ENCODE peak calls at places on chromosomes 3 and 15, in five cellular contexts. H is MCF 10A, G is HFF-Myc, F is breast epithelium, Z is bronchial epithelial cell. Q is an unnamed sample.

GRCh38 chr3:182644013-182644412 is 149.3 kb upstream of the ATP11B start:
- DNase-seq in G (no peak), Z (no peak), H (no peak), F (no peak), Q (no peak)

GRCh38 chr3:120155108-120155507 is 60.9 kb upstream of the GSK3B start:
- DNase-seq in F (no peak), H (no peak), Z (no peak), G (no peak), Q (no peak)

GRCh38 chr15:73598540-73599195 is 34.5 kb downstream of the NPTN start:
- DNase-seq in G (no peak), Z (no peak), H (no peak), F (no peak), Q (no peak)

GRCh38 chr3:189267981-189268613 is 96.3 kb downstream of the TPRG1 start:
- DNase-seq in H (peak; percentile 96), Z (peak; percentile 99), F (no peak), G (no peak), Q (no peak)

GRCh38 chr3:194995334-194995733 is 275.6 kb downstream of the XXYLT1 start:
- DNase-seq in H (no peak), G (no peak), F (no peak), Z (no peak), Q (no peak)

GRCh38 chr3:111712294-111713180 is 117.4 kb upstream of the ZBED2 start:
- DNase-seq in F (no peak), Z (peak; percentile 86), G (no peak), H (peak; percentile 68), Q (no peak)

GRCh38 chr3:97981886-97982285 is 9.7 kb upstream of the RIOX2 start:
- DNase-seq in H (no peak), G (no peak), F (no peak), Z (no peak), Q (peak; percentile 19)

GRCh38 chr15:40755821-40756220 is 767 bp upstream of the RMDN3 start:
- DNase-seq in H (no peak), G (no peak), Z (no peak), F (no peak), Q (peak; percentile 44)

GRCh38 chr3:94440767-94441493 is 378.1 kb downstream of the NSUN3 start:
- DNase-seq in Z (peak; percentile 88), H (peak; percentile 51), F (no peak), G (peak; percentile 32), Q (no peak)

GRCh38 chr3:41053220-41053619 is 146.1 kb upstream of the CTNNB1 start:
- DNase-seq in G (no peak), Z (peak; percentile 40), H (no peak), F (no peak), Q (no peak)

GRCh38 chr3:193313448-193313958 is 65.0 kb downstream of the ATP13A5 start:
- DNase-seq in G (no peak), F (no peak), Z (no peak), H (no peak), Q (no peak)

GRCh38 chr15:85379403-85380131 is 836 bp upstream of the AKAP13 start:
- DNase-seq in F (no peak), G (no peak), H (peak; percentile 33), Z (peak; percentile 27), Q (peak; percentile 59)

GRCh38 chr3:126552688-126553283 is 5.9 kb downstream of the C3orf22 start:
- DNase-seq in G (no peak), H (no peak), Z (no peak), F (no peak), Q (no peak)

GRCh38 chr15:80512729-80513670 is 108.8 kb downstream of the ARNT2 start:
- DNase-seq in H (peak; percentile 28), F (no peak), G (no peak), Z (peak; percentile 44), Q (no peak)

GRCh38 chr3:85161544-85161943 is 202.8 kb downstream of the CADM2 start:
- DNase-seq in Z (peak; percentile 98), F (no peak), H (peak; percentile 76), G (no peak), Q (no peak)

GRCh38 chr3:134516905-134517304 is 31.0 kb downstream of the CEP63 start:
- DNase-seq in F (no peak), H (no peak), G (no peak), Z (no peak), Q (no peak)

GRCh38 chr3:64184621-64185020 is 40.6 kb downstream of the PRICKLE2 start:
- DNase-seq in G (no peak), H (peak; percentile 91), F (no peak), Z (peak; percentile 82), Q (no peak)

GRCh38 chr3:75075158-75075557 is 460.7 kb upstream of the CNTN3 start:
- DNase-seq in Z (no peak), G (no peak), H (no peak), F (no peak), Q (no peak)

GRCh38 chr3:194661374-194661773 is 10.6 kb downstream of the LSG1 start:
- DNase-seq in G (no peak), F (no peak), H (no peak), Z (no peak), Q (no peak)

GRCh38 chr3:124512881-124513609 is 217.2 kb upstream of the UMPS start:
- DNase-seq in Z (no peak), G (no peak), F (no peak), H (no peak), Q (no peak)

GRCh38 chr3:151445283-151446001 is 15.4 kb downstream of the IGSF10 start:
- DNase-seq in Z (peak; percentile 76), H (peak; percentile 86), G (peak; percentile 70), F (no peak), Q (peak; percentile 23)

GRCh38 chr3:111336511-111336910 is 205.5 kb upstream of the CD96 start:
- DNase-seq in H (no peak), G (no peak), F (no peak), Z (no peak), Q (no peak)

GRCh38 chr15:45091161-45091560 is 22.8 kb downstream of the DUOX2 start:
- DNase-seq in H (peak; percentile 39), F (no peak), Z (peak; percentile 55), G (no peak), Q (no peak)

GRCh38 chr3:69602112-69602511 is 137.2 kb upstream of the MITF start:
- DNase-seq in H (no peak), Z (peak; percentile 4), G (no peak), F (no peak), Q (no peak)

GRCh38 chr3:167653155-167653554 is 587 bp downstream of the WDR49 start:
- DNase-seq in F (no peak), H (no peak), Z (no peak), G (no peak), Q (no peak)

GRCh38 chr3:108822167-108822897 is at the start of gene TRAT1:
- DNase-seq in H (no peak), G (no peak), F (no peak), Z (no peak), Q (peak; percentile 23)
- TF ChIP-seq CTCF in H (no peak), G (no peak), F (no peak), Z (no peak), Q (no peak)

GRCh38 chr3:51538459-51539290 is at the start of gene RAD54L2:
- DNase-seq in H (peak; percentile 82), F (peak; percentile 81), Z (peak; percentile 60), G (peak; percentile 35), Q (peak; percentile 91)
- TF ChIP-seq CTCF in H (peak; percentile 22), F (no peak), Z (peak; percentile 18), G (no peak), Q (peak; percentile 28)

GRCh38 chr3:177119829-177120228 is 77.5 kb downstream of the TBL1XR1 start:
- DNase-seq in Z (no peak), F (no peak), G (no peak), H (no peak), Q (no peak)
- TF ChIP-seq CTCF in Z (no peak), F (no peak), G (no peak), H (no peak), Q (no peak)

GRCh38 chr3:33768578-33768977 is 29.9 kb upstream of the PDCD6IP start:
- DNase-seq in Z (no peak), H (no peak), G (no peak), F (no peak), Q (no peak)
- TF ChIP-seq CTCF in Z (no peak), H (no peak), G (no peak), F (no peak), Q (no peak)

GRCh38 chr15:57665939-57666338 is 40.6 kb upstream of the POLR2M start:
- DNase-seq in H (peak; percentile 38), Z (no peak), F (no peak), G (no peak), Q (no peak)

GRCh38 chr15:57663262-57663661 is 43.3 kb upstream of the POLR2M start:
- DNase-seq in H (no peak), F (no peak), G (no peak), Z (no peak), Q (no peak)

GRCh38 chr15:57668074-57668473 is 38.4 kb upstream of the POLR2M start:
- DNase-seq in Z (no peak), H (no peak), F (no peak), G (no peak), Q (no peak)

GRCh38 chr15:57665187-57665586 is 41.3 kb upstream of the POLR2M start:
- DNase-seq in G (no peak), Z (no peak), F (no peak), H (no peak), Q (no peak)

GRCh38 chr15:57667171-57667924 is 39.2 kb upstream of the POLR2M start:
- DNase-seq in F (no peak), G (peak; percentile 79), H (peak; percentile 73), Z (peak; percentile 50), Q (no peak)
- TF ChIP-seq CTCF in F (no peak), G (peak; percentile 49), H (peak; percentile 50), Z (peak; percentile 46), Q (no peak)

GRCh38 chr3:81643721-81644120 is 117.7 kb downstream of the GBE1 start:
- DNase-seq in H (peak; percentile 38), G (peak; percentile 14), Z (no peak), F (no peak), Q (peak; percentile 11)
- TF ChIP-seq CTCF in H (peak; percentile 17), G (no peak), Z (peak; percentile 3), F (no peak), Q (no peak)

GRCh38 chr3:154781595-154781994 is 298.5 kb upstream of the MME start:
- DNase-seq in G (no peak), H (no peak), F (no peak), Z (no peak), Q (no peak)
- TF ChIP-seq CTCF in G (peak; percentile 21), H (no peak), F (no peak), Z (no peak), Q (no peak)